ENCODE peak calls at places on chromosomes 2 and 18, in eight cellular contexts. One of them, this sample, is unnamed.

GRCh38 chr2:174776223-174776622 is 12.0 kb upstream of the CHRNA1 start:
- DNase-seq in mammary epithelial cell: no peak
- DNase-seq in psoas muscle: no peak
- DNase-seq in GM04504: no peak
- DNase-seq in HEK293T: no peak
- DNase-seq in M059J: no peak
- DNase-seq in NCI-H1694 treated with DMSO at 0.1 percent for 48 hours: no peak
- DNase-seq in A172: no peak
- DNase-seq in this sample: no peak

GRCh38 chr2:222076978-222077690 is 221.7 kb downstream of the PAX3 start:
- DNase-seq in mammary epithelial cell: no peak
- DNase-seq in psoas muscle: no peak
- DNase-seq in GM04504: no peak
- DNase-seq in HEK293T: no peak
- DNase-seq in M059J: peak
- DNase-seq in NCI-H1694 treated with DMSO at 0.1 percent for 48 hours: no peak
- DNase-seq in A172: peak
- DNase-seq in this sample: no peak

GRCh38 chr2:127128508-127128907 is 21.6 kb upstream of the BIN1 start:
- DNase-seq in mammary epithelial cell: peak
- DNase-seq in psoas muscle: no peak
- DNase-seq in GM04504: no peak
- DNase-seq in HEK293T: peak
- DNase-seq in M059J: no peak
- DNase-seq in NCI-H1694 treated with DMSO at 0.1 percent for 48 hours: no peak
- DNase-seq in A172: no peak
- DNase-seq in this sample: no peak

GRCh38 chr2:42238644-42239288 is 69.6 kb downstream of the EML4 start:
- DNase-seq in mammary epithelial cell: peak
- DNase-seq in psoas muscle: no peak
- DNase-seq in GM04504: no peak
- DNase-seq in HEK293T: no peak
- DNase-seq in M059J: peak
- DNase-seq in NCI-H1694 treated with DMSO at 0.1 percent for 48 hours: no peak
- DNase-seq in A172: peak
- DNase-seq in this sample: peak

GRCh38 chr18:8952796-8953760 is 149.4 kb upstream of the NDUFV2 start:
- DNase-seq in mammary epithelial cell: peak
- DNase-seq in psoas muscle: no peak
- DNase-seq in GM04504: peak
- DNase-seq in HEK293T: no peak
- DNase-seq in M059J: no peak
- DNase-seq in NCI-H1694 treated with DMSO at 0.1 percent for 48 hours: peak
- DNase-seq in A172: no peak
- DNase-seq in this sample: peak

GRCh38 chr2:207318071-207318683 is 152.4 kb upstream of the KLF7 start:
- DNase-seq in mammary epithelial cell: no peak
- DNase-seq in psoas muscle: no peak
- DNase-seq in GM04504: no peak
- DNase-seq in HEK293T: no peak
- DNase-seq in M059J: no peak
- DNase-seq in NCI-H1694 treated with DMSO at 0.1 percent for 48 hours: no peak
- DNase-seq in A172: no peak
- DNase-seq in this sample: no peak

GRCh38 chr18:63307555-63308200 is 11.9 kb downstream of the BCL2 start:
- DNase-seq in mammary epithelial cell: no peak
- DNase-seq in psoas muscle: no peak
- DNase-seq in GM04504: no peak
- DNase-seq in HEK293T: no peak
- DNase-seq in M059J: no peak
- DNase-seq in NCI-H1694 treated with DMSO at 0.1 percent for 48 hours: peak
- DNase-seq in A172: no peak
- DNase-seq in this sample: peak

GRCh38 chr2:45922577-45922988 is 271.1 kb downstream of the PRKCE start:
- DNase-seq in mammary epithelial cell: no peak
- DNase-seq in psoas muscle: no peak
- DNase-seq in GM04504: no peak
- DNase-seq in HEK293T: no peak
- DNase-seq in M059J: peak
- DNase-seq in NCI-H1694 treated with DMSO at 0.1 percent for 48 hours: peak
- DNase-seq in A172: no peak
- DNase-seq in this sample: no peak

GRCh38 chr18:31610841-31611240 is 19.2 kb downstream of the TTR start:
- DNase-seq in mammary epithelial cell: no peak
- DNase-seq in psoas muscle: no peak
- DNase-seq in GM04504: no peak
- DNase-seq in HEK293T: peak
- DNase-seq in M059J: peak
- DNase-seq in NCI-H1694 treated with DMSO at 0.1 percent for 48 hours: no peak
- DNase-seq in A172: no peak
- DNase-seq in this sample: peak

GRCh38 chr2:241649414-241649813 is 11.9 kb downstream of the ATG4B start:
- DNase-seq in mammary epithelial cell: no peak
- DNase-seq in psoas muscle: no peak
- DNase-seq in GM04504: no peak
- DNase-seq in HEK293T: no peak
- DNase-seq in M059J: no peak
- DNase-seq in NCI-H1694 treated with DMSO at 0.1 percent for 48 hours: peak
- DNase-seq in A172: no peak
- DNase-seq in this sample: peak

This sample was measured in G401.